ENCODE peak calls at places on chromosomes 2 and 18, in five cellular contexts. E is HFFc6, G is AG08395, V is epithelial cell of proximal tubule, J is A172. S is an unnamed sample.

GRCh38 chr2:188701836-188702235 is 272.3 kb upstream of the COL3A1 start:
- DNase-seq in E (peak; percentile 39), J (peak; percentile 32), G (no peak), V (no peak), S (no peak)

GRCh38 chr18:49548266-49548665 is 13.6 kb upstream of the LIPG start:
- DNase-seq in E (peak; percentile 59), J (peak; percentile 51), V (no peak), G (no peak), S (no peak)

GRCh38 chr18:55124078-55124477 is 164.8 kb upstream of the CCDC68 start:
- DNase-seq in G (peak; percentile 75), E (peak; percentile 67), J (peak; percentile 41), V (no peak), S (no peak)

GRCh38 chr2:69933839-69934613 is 19.1 kb downstream of the MXD1 start:
- DNase-seq in E (peak; percentile 82), J (peak; percentile 84), G (peak; percentile 69), V (no peak), S (no peak)

GRCh38 chr2:20488136-20488705 is 41.3 kb downstream of the RHOB start:
- DNase-seq in E (no peak), G (no peak), V (no peak), J (no peak), S (no peak)

GRCh38 chr2:187658952-187659525 is 104.8 kb upstream of the TFPI start:
- DNase-seq in E (peak; percentile 13), G (no peak), V (no peak), J (peak; percentile 20), S (peak; percentile 3)

GRCh38 chr18:63043516-63043915 is 276.1 kb downstream of the BCL2 start:
- DNase-seq in E (no peak), J (no peak), G (no peak), V (no peak), S (no peak)

GRCh38 chr2:86807462-86808275 is 17.0 kb upstream of the CD8A start:
- DNase-seq in J (peak; percentile 8), E (no peak), G (peak; percentile 15), V (peak; percentile 15), S (no peak)

GRCh38 chr18:63365909-63366269 is 1.1 kb downstream of the KDSR start:
- DNase-seq in G (peak; percentile 3), J (peak; percentile 9), E (no peak), V (no peak), S (no peak)

GRCh38 chr18:32899819-32900218 is 127.0 kb upstream of the KLHL14 start:
- DNase-seq in J (no peak), G (no peak), V (no peak), E (no peak), S (no peak)